ENCODE peak calls at places on chromosomes 3 and 15, in eight cellular contexts. One of them, this sample, is unnamed.

GRCh38 chr3:144444061-144444460 is 472.4 kb downstream of the DIPK2A start:
- DNase-seq in RPMI7951: no peak
- DNase-seq in stimulated activated CD4-positive, alpha-beta T cell treated with anti-CD3 and anti-CD28 coated beads, TNF-alpha, amount 100 ng/mL, for 24 hours: no peak
- DNase-seq in LoVo: no peak
- DNase-seq in hepatic stellate cell: no peak
- DNase-seq in activated B cell treated with CpG ODN at 0.5 μM for 24 hours: no peak
- DNase-seq in body of pancreas: no peak
- DNase-seq in GM12878: no peak
- DNase-seq in this sample: no peak

GRCh38 chr3:177284383-177284881 is 87.2 kb upstream of the TBL1XR1 start:
- DNase-seq in body of pancreas: peak
- DNase-seq in LoVo: peak
- DNase-seq in RPMI7951: peak
- DNase-seq in activated B cell treated with CpG ODN at 0.5 μM for 24 hours: no peak
- DNase-seq in stimulated activated CD4-positive, alpha-beta T cell treated with anti-CD3 and anti-CD28 coated beads, TNF-alpha, amount 100 ng/mL, for 24 hours: no peak
- DNase-seq in GM12878: no peak
- DNase-seq in hepatic stellate cell: peak
- DNase-seq in this sample: peak

GRCh38 chr3:42557849-42558248 is 23.9 kb downstream of the SEC22C start:
- DNase-seq in body of pancreas: no peak
- DNase-seq in LoVo: no peak
- DNase-seq in stimulated activated CD4-positive, alpha-beta T cell treated with anti-CD3 and anti-CD28 coated beads, TNF-alpha, amount 100 ng/mL, for 24 hours: no peak
- DNase-seq in hepatic stellate cell: no peak
- DNase-seq in GM12878: no peak
- DNase-seq in activated B cell treated with CpG ODN at 0.5 μM for 24 hours: no peak
- DNase-seq in RPMI7951: peak
- DNase-seq in this sample: no peak

GRCh38 chr3:194125474-194125873 is 10.5 kb upstream of the HES1 start:
- DNase-seq in activated B cell treated with CpG ODN at 0.5 μM for 24 hours: no peak
- DNase-seq in hepatic stellate cell: no peak
- DNase-seq in RPMI7951: no peak
- DNase-seq in LoVo: no peak
- DNase-seq in body of pancreas: no peak
- DNase-seq in GM12878: no peak
- DNase-seq in stimulated activated CD4-positive, alpha-beta T cell treated with anti-CD3 and anti-CD28 coated beads, TNF-alpha, amount 100 ng/mL, for 24 hours: no peak
- DNase-seq in this sample: no peak

GRCh38 chr15:52558196-52558595 is 10.6 kb downstream of the ARPP19 start:
- DNase-seq in hepatic stellate cell: no peak
- DNase-seq in body of pancreas: no peak
- DNase-seq in LoVo: peak
- DNase-seq in GM12878: peak
- DNase-seq in RPMI7951: peak
- DNase-seq in activated B cell treated with CpG ODN at 0.5 μM for 24 hours: no peak
- DNase-seq in stimulated activated CD4-positive, alpha-beta T cell treated with anti-CD3 and anti-CD28 coated beads, TNF-alpha, amount 100 ng/mL, for 24 hours: no peak
- DNase-seq in this sample: no peak

GRCh38 chr15:91593081-91593480 is 260.4 kb upstream of the SLCO3A1 start:
- DNase-seq in body of pancreas: no peak
- DNase-seq in stimulated activated CD4-positive, alpha-beta T cell treated with anti-CD3 and anti-CD28 coated beads, TNF-alpha, amount 100 ng/mL, for 24 hours: no peak
- DNase-seq in RPMI7951: peak
- DNase-seq in hepatic stellate cell: no peak
- DNase-seq in LoVo: no peak
- DNase-seq in GM12878: no peak
- DNase-seq in activated B cell treated with CpG ODN at 0.5 μM for 24 hours: no peak
- DNase-seq in this sample: no peak

GRCh38 chr3:197466586-197467399 is 89.0 kb downstream of the BDH1 start:
- DNase-seq in activated B cell treated with CpG ODN at 0.5 μM for 24 hours: no peak
- DNase-seq in body of pancreas: no peak
- DNase-seq in LoVo: no peak
- DNase-seq in GM12878: no peak
- DNase-seq in RPMI7951: peak
- DNase-seq in stimulated activated CD4-positive, alpha-beta T cell treated with anti-CD3 and anti-CD28 coated beads, TNF-alpha, amount 100 ng/mL, for 24 hours: no peak
- DNase-seq in hepatic stellate cell: peak
- DNase-seq in this sample: no peak

GRCh38 chr3:57627976-57628375 is 30.8 kb upstream of the ARF4 start:
- DNase-seq in RPMI7951: peak
- DNase-seq in hepatic stellate cell: no peak
- DNase-seq in activated B cell treated with CpG ODN at 0.5 μM for 24 hours: no peak
- DNase-seq in body of pancreas: no peak
- DNase-seq in LoVo: no peak
- DNase-seq in GM12878: no peak
- DNase-seq in stimulated activated CD4-positive, alpha-beta T cell treated with anti-CD3 and anti-CD28 coated beads, TNF-alpha, amount 100 ng/mL, for 24 hours: no peak
- DNase-seq in this sample: no peak

GRCh38 chr3:146449076-146449475 is 20.3 kb downstream of the PLSCR2 start:
- DNase-seq in LoVo: no peak
- DNase-seq in activated B cell treated with CpG ODN at 0.5 μM for 24 hours: no peak
- DNase-seq in GM12878: no peak
- DNase-seq in RPMI7951: no peak
- DNase-seq in hepatic stellate cell: no peak
- DNase-seq in body of pancreas: no peak
- DNase-seq in stimulated activated CD4-positive, alpha-beta T cell treated with anti-CD3 and anti-CD28 coated beads, TNF-alpha, amount 100 ng/mL, for 24 hours: no peak
- DNase-seq in this sample: no peak

GRCh38 chr3:171838218-171838720 is 4.9 kb upstream of the TMEM212 start:
- DNase-seq in GM12878: no peak
- DNase-seq in stimulated activated CD4-positive, alpha-beta T cell treated with anti-CD3 and anti-CD28 coated beads, TNF-alpha, amount 100 ng/mL, for 24 hours: no peak
- DNase-seq in activated B cell treated with CpG ODN at 0.5 μM for 24 hours: no peak
- DNase-seq in RPMI7951: peak
- DNase-seq in LoVo: no peak
- DNase-seq in body of pancreas: peak
- DNase-seq in hepatic stellate cell: peak
- DNase-seq in this sample: no peak

GRCh38 chr3:52841981-52842340 is 7.1 kb upstream of the MUSTN1 start:
- DNase-seq in RPMI7951: no peak
- DNase-seq in activated B cell treated with CpG ODN at 0.5 μM for 24 hours: no peak
- DNase-seq in LoVo: no peak
- DNase-seq in GM12878: no peak
- DNase-seq in stimulated activated CD4-positive, alpha-beta T cell treated with anti-CD3 and anti-CD28 coated beads, TNF-alpha, amount 100 ng/mL, for 24 hours: no peak
- DNase-seq in hepatic stellate cell: no peak
- DNase-seq in body of pancreas: no peak
- DNase-seq in this sample: no peak

GRCh38 chr3:159171333-159171732 is 369.5 kb downstream of the MFSD1 start:
- DNase-seq in hepatic stellate cell: no peak
- DNase-seq in body of pancreas: no peak
- DNase-seq in RPMI7951: no peak
- DNase-seq in stimulated activated CD4-positive, alpha-beta T cell treated with anti-CD3 and anti-CD28 coated beads, TNF-alpha, amount 100 ng/mL, for 24 hours: no peak
- DNase-seq in activated B cell treated with CpG ODN at 0.5 μM for 24 hours: no peak
- DNase-seq in LoVo: no peak
- DNase-seq in GM12878: no peak
- DNase-seq in this sample: no peak

GRCh38 chr3:88573472-88573871 is 423.7 kb downstream of the C3orf38 start:
- DNase-seq in LoVo: no peak
- DNase-seq in activated B cell treated with CpG ODN at 0.5 μM for 24 hours: no peak
- DNase-seq in hepatic stellate cell: no peak
- DNase-seq in body of pancreas: no peak
- DNase-seq in GM12878: no peak
- DNase-seq in RPMI7951: no peak
- DNase-seq in stimulated activated CD4-positive, alpha-beta T cell treated with anti-CD3 and anti-CD28 coated beads, TNF-alpha, amount 100 ng/mL, for 24 hours: no peak
- DNase-seq in this sample: no peak

GRCh38 chr3:32510075-32510724 is 7.5 kb upstream of the CMTM6 start:
- DNase-seq in LoVo: peak
- DNase-seq in RPMI7951: peak
- DNase-seq in body of pancreas: peak
- DNase-seq in hepatic stellate cell: peak
- DNase-seq in activated B cell treated with CpG ODN at 0.5 μM for 24 hours: no peak
- DNase-seq in GM12878: no peak
- DNase-seq in stimulated activated CD4-positive, alpha-beta T cell treated with anti-CD3 and anti-CD28 coated beads, TNF-alpha, amount 100 ng/mL, for 24 hours: peak
- DNase-seq in this sample: peak

GRCh38 chr3:132189601-132190000 is 127.6 kb upstream of the ACP3 start:
- DNase-seq in hepatic stellate cell: no peak
- DNase-seq in RPMI7951: no peak
- DNase-seq in activated B cell treated with CpG ODN at 0.5 μM for 24 hours: no peak
- DNase-seq in GM12878: no peak
- DNase-seq in body of pancreas: no peak
- DNase-seq in stimulated activated CD4-positive, alpha-beta T cell treated with anti-CD3 and anti-CD28 coated beads, TNF-alpha, amount 100 ng/mL, for 24 hours: no peak
- DNase-seq in LoVo: no peak
- DNase-seq in this sample: no peak

GRCh38 chr15:57947781-57948180 is 117.7 kb downstream of the ALDH1A2 start:
- DNase-seq in activated B cell treated with CpG ODN at 0.5 μM for 24 hours: no peak
- DNase-seq in LoVo: no peak
- DNase-seq in body of pancreas: peak
- DNase-seq in RPMI7951: peak
- DNase-seq in hepatic stellate cell: no peak
- DNase-seq in stimulated activated CD4-positive, alpha-beta T cell treated with anti-CD3 and anti-CD28 coated beads, TNF-alpha, amount 100 ng/mL, for 24 hours: no peak
- DNase-seq in GM12878: no peak
- DNase-seq in this sample: no peak

GRCh38 chr3:52714335-52715302 is 8.7 kb downstream of the SPCS1 start:
- DNase-seq in body of pancreas: peak
- DNase-seq in RPMI7951: no peak
- DNase-seq in LoVo: no peak
- DNase-seq in stimulated activated CD4-positive, alpha-beta T cell treated with anti-CD3 and anti-CD28 coated beads, TNF-alpha, amount 100 ng/mL, for 24 hours: no peak
- DNase-seq in hepatic stellate cell: no peak
- DNase-seq in GM12878: no peak
- DNase-seq in activated B cell treated with CpG ODN at 0.5 μM for 24 hours: no peak
- DNase-seq in this sample: peak

This sample was measured in colonic mucosa.